ENCODE peak calls at places on chromosome 6, in nine cellular contexts. One of them, this sample, is unnamed.

GRCh38 chr6:169286961-169287360 is 33.3 kb upstream of the THBS2 start:
- DNase-seq in left ventricle myocardium inferior: no peak
- DNase-seq in right lobe of liver: no peak
- DNase-seq in fibroblast of the aortic adventitia: no peak
- DNase-seq in astrocyte of the cerebellum: no peak
- DNase-seq in tibial nerve: no peak
- DNase-seq in aorta: no peak
- DNase-seq in lower leg skin: no peak
- DNase-seq in mesendoderm: no peak
- DNase-seq in this sample: no peak

GRCh38 chr6:2971420-2972218 is at the start of gene SERPINB6:
- DNase-seq in left ventricle myocardium inferior: peak; percentile 89
- DNase-seq in right lobe of liver: peak; percentile 92
- DNase-seq in fibroblast of the aortic adventitia: peak; percentile 90
- DNase-seq in astrocyte of the cerebellum: no peak
- DNase-seq in tibial nerve: peak; percentile 80
- DNase-seq in aorta: peak; percentile 87
- DNase-seq in lower leg skin: peak; percentile 73
- DNase-seq in mesendoderm: no peak
- DNase-seq in this sample: peak; percentile 87

GRCh38 chr6:144297498-144298166 is 12.5 kb downstream of the UTRN start:
- DNase-seq in left ventricle myocardium inferior: no peak
- DNase-seq in right lobe of liver: no peak
- DNase-seq in fibroblast of the aortic adventitia: no peak
- DNase-seq in astrocyte of the cerebellum: no peak
- DNase-seq in tibial nerve: no peak
- DNase-seq in aorta: no peak
- DNase-seq in lower leg skin: no peak
- DNase-seq in mesendoderm: no peak
- DNase-seq in this sample: no peak

GRCh38 chr6:139219746-139220145 is 72.1 kb downstream of the TXLNB start:
- DNase-seq in left ventricle myocardium inferior: no peak
- DNase-seq in right lobe of liver: no peak
- DNase-seq in fibroblast of the aortic adventitia: no peak
- DNase-seq in astrocyte of the cerebellum: no peak
- DNase-seq in tibial nerve: no peak
- DNase-seq in aorta: no peak
- DNase-seq in lower leg skin: no peak
- DNase-seq in mesendoderm: no peak
- DNase-seq in this sample: no peak

GRCh38 chr6:45969026-45969425 is 46.6 kb downstream of the CLIC5 start:
- DNase-seq in left ventricle myocardium inferior: no peak
- DNase-seq in right lobe of liver: no peak
- DNase-seq in fibroblast of the aortic adventitia: no peak
- DNase-seq in astrocyte of the cerebellum: no peak
- DNase-seq in tibial nerve: no peak
- DNase-seq in aorta: no peak
- DNase-seq in lower leg skin: no peak
- DNase-seq in mesendoderm: no peak
- DNase-seq in this sample: no peak

GRCh38 chr6:134123666-134124208 is 71.3 kb upstream of the SLC2A12 start:
- DNase-seq in left ventricle myocardium inferior: no peak
- DNase-seq in right lobe of liver: no peak
- DNase-seq in fibroblast of the aortic adventitia: peak; percentile 90
- DNase-seq in astrocyte of the cerebellum: peak; percentile 47
- DNase-seq in tibial nerve: no peak
- DNase-seq in aorta: no peak
- DNase-seq in lower leg skin: peak; percentile 20
- DNase-seq in mesendoderm: peak; percentile 90
- DNase-seq in this sample: peak; percentile 74

GRCh38 chr6:94045473-94045872 is 626.1 kb upstream of the EPHA7 start:
- DNase-seq in left ventricle myocardium inferior: no peak
- DNase-seq in right lobe of liver: no peak
- DNase-seq in fibroblast of the aortic adventitia: no peak
- DNase-seq in astrocyte of the cerebellum: no peak
- DNase-seq in tibial nerve: no peak
- DNase-seq in aorta: no peak
- DNase-seq in lower leg skin: no peak
- DNase-seq in mesendoderm: peak; percentile 69
- DNase-seq in this sample: no peak

GRCh38 chr6:84771732-84772131 is 7.3 kb upstream of the TBX18 start:
- DNase-seq in left ventricle myocardium inferior: no peak
- DNase-seq in right lobe of liver: no peak
- DNase-seq in fibroblast of the aortic adventitia: peak; percentile 29
- DNase-seq in astrocyte of the cerebellum: no peak
- DNase-seq in tibial nerve: no peak
- DNase-seq in aorta: no peak
- DNase-seq in lower leg skin: no peak
- DNase-seq in mesendoderm: peak; percentile 26
- DNase-seq in this sample: peak; percentile 65

GRCh38 chr6:34945317-34945716 is 56.3 kb downstream of the ANKS1A start:
- DNase-seq in left ventricle myocardium inferior: no peak
- DNase-seq in right lobe of liver: no peak
- DNase-seq in fibroblast of the aortic adventitia: no peak
- DNase-seq in astrocyte of the cerebellum: no peak
- DNase-seq in tibial nerve: no peak
- DNase-seq in aorta: no peak
- DNase-seq in lower leg skin: no peak
- DNase-seq in mesendoderm: no peak
- DNase-seq in this sample: no peak

GRCh38 chr6:29071831-29072723 is 15.0 kb downstream of the OR2B3 start:
- DNase-seq in left ventricle myocardium inferior: no peak
- DNase-seq in right lobe of liver: no peak
- DNase-seq in fibroblast of the aortic adventitia: peak; percentile 1
- DNase-seq in astrocyte of the cerebellum: no peak
- DNase-seq in tibial nerve: no peak
- DNase-seq in aorta: no peak
- DNase-seq in lower leg skin: no peak
- DNase-seq in mesendoderm: peak; percentile 82
- DNase-seq in this sample: peak; percentile 10

GRCh38 chr6:111709615-111710398 is 104.1 kb upstream of the TRAF3IP2 start:
- DNase-seq in left ventricle myocardium inferior: no peak
- DNase-seq in right lobe of liver: no peak
- DNase-seq in fibroblast of the aortic adventitia: peak; percentile 90
- DNase-seq in astrocyte of the cerebellum: peak; percentile 75
- DNase-seq in tibial nerve: peak; percentile 48
- DNase-seq in aorta: peak; percentile 72
- DNase-seq in lower leg skin: peak; percentile 63
- DNase-seq in mesendoderm: peak; percentile 66
- DNase-seq in this sample: peak; percentile 84

GRCh38 chr6:36657265-36657664 is 21.2 kb upstream of the CDKN1A start:
- DNase-seq in left ventricle myocardium inferior: no peak
- DNase-seq in right lobe of liver: no peak
- DNase-seq in fibroblast of the aortic adventitia: no peak
- DNase-seq in astrocyte of the cerebellum: no peak
- DNase-seq in tibial nerve: no peak
- DNase-seq in aorta: no peak
- DNase-seq in lower leg skin: no peak
- DNase-seq in mesendoderm: no peak
- DNase-seq in this sample: no peak

GRCh38 chr6:24872769-24873168 is 63.0 kb downstream of the RIPOR2 start:
- DNase-seq in left ventricle myocardium inferior: no peak
- DNase-seq in right lobe of liver: no peak
- DNase-seq in fibroblast of the aortic adventitia: no peak
- DNase-seq in astrocyte of the cerebellum: no peak
- DNase-seq in tibial nerve: no peak
- DNase-seq in aorta: no peak
- DNase-seq in lower leg skin: no peak
- DNase-seq in mesendoderm: no peak
- DNase-seq in this sample: peak; percentile 37

GRCh38 chr6:24876496-24877465 is 59.0 kb downstream of the RIPOR2 start:
- DNase-seq in left ventricle myocardium inferior: no peak
- DNase-seq in right lobe of liver: no peak
- DNase-seq in fibroblast of the aortic adventitia: no peak
- DNase-seq in astrocyte of the cerebellum: no peak
- DNase-seq in tibial nerve: no peak
- DNase-seq in aorta: no peak
- DNase-seq in lower leg skin: no peak
- DNase-seq in mesendoderm: peak; percentile 96
- DNase-seq in this sample: no peak

GRCh38 chr6:24874128-24874527 is 61.6 kb downstream of the RIPOR2 start:
- DNase-seq in left ventricle myocardium inferior: no peak
- DNase-seq in right lobe of liver: no peak
- DNase-seq in fibroblast of the aortic adventitia: no peak
- DNase-seq in astrocyte of the cerebellum: no peak
- DNase-seq in tibial nerve: no peak
- DNase-seq in aorta: no peak
- DNase-seq in lower leg skin: no peak
- DNase-seq in mesendoderm: no peak
- DNase-seq in this sample: no peak

GRCh38 chr6:24879351-24879750 is 56.4 kb downstream of the RIPOR2 start:
- DNase-seq in left ventricle myocardium inferior: no peak
- DNase-seq in right lobe of liver: no peak
- DNase-seq in fibroblast of the aortic adventitia: no peak
- DNase-seq in astrocyte of the cerebellum: no peak
- DNase-seq in tibial nerve: no peak
- DNase-seq in aorta: no peak
- DNase-seq in lower leg skin: no peak
- DNase-seq in mesendoderm: peak; percentile 28
- DNase-seq in this sample: no peak

GRCh38 chr6:24874776-24875175 is 61.0 kb downstream of the RIPOR2 start:
- DNase-seq in left ventricle myocardium inferior: no peak
- DNase-seq in right lobe of liver: no peak
- DNase-seq in fibroblast of the aortic adventitia: no peak
- DNase-seq in astrocyte of the cerebellum: no peak
- DNase-seq in tibial nerve: no peak
- DNase-seq in aorta: no peak
- DNase-seq in lower leg skin: no peak
- DNase-seq in mesendoderm: no peak
- DNase-seq in this sample: no peak
- H3K4me3 ChIP-seq in left ventricle myocardium inferior: no peak overlapping the region
- H3K4me3 ChIP-seq in right lobe of liver: no peak overlapping the region
- H3K4me3 ChIP-seq in fibroblast of the aortic adventitia: no peak overlapping the region
- H3K4me3 ChIP-seq in astrocyte of the cerebellum: no peak overlapping the region
- H3K4me3 ChIP-seq in tibial nerve: no peak overlapping the region
- H3K4me3 ChIP-seq in aorta: no peak overlapping the region
- H3K4me3 ChIP-seq in lower leg skin: no peak overlapping the region
- H3K4me3 ChIP-seq in mesendoderm: no peak overlapping the region
- H3K4me3 ChIP-seq in this sample: no peak overlapping the region

GRCh38 chr6:119076173-119076965 is 2.1 kb downstream of the FAM184A start:
- DNase-seq in left ventricle myocardium inferior: no peak
- DNase-seq in right lobe of liver: no peak
- DNase-seq in fibroblast of the aortic adventitia: no peak
- DNase-seq in astrocyte of the cerebellum: no peak
- DNase-seq in tibial nerve: no peak
- DNase-seq in aorta: no peak
- DNase-seq in lower leg skin: no peak
- DNase-seq in mesendoderm: no peak
- DNase-seq in this sample: no peak
- H3K4me3 ChIP-seq in left ventricle myocardium inferior: no peak overlapping the region
- H3K4me3 ChIP-seq in right lobe of liver: no peak overlapping the region
- H3K4me3 ChIP-seq in fibroblast of the aortic adventitia: no peak overlapping the region
- H3K4me3 ChIP-seq in astrocyte of the cerebellum: no peak overlapping the region
- H3K4me3 ChIP-seq in tibial nerve: no peak overlapping the region
- H3K4me3 ChIP-seq in aorta: no peak overlapping the region
- H3K4me3 ChIP-seq in lower leg skin: no peak overlapping the region
- H3K4me3 ChIP-seq in mesendoderm: no peak overlapping the region
- H3K4me3 ChIP-seq in this sample: no peak overlapping the region

DNA sequence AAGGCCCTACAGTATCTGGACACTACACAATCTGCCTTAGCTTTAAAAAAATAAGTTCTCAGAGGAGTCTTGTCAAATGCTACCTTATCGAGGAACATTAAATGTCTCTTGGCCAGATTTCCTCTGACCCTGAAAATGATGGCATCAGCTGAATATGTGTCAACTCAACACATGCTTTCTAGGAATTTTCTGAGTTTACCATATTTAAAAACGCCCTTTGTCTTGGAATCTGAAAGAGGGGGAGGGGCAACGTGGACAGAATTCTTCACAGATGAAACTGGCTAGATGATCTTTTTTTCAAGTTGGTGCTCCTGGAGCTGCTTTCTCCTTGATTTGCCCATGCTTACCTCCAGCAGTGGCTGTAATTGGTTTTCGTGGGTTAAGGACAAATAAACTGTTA is 5.1 kb downstream of the SOX4 start:
- DNase-seq in left ventricle myocardium inferior: no peak
- DNase-seq in right lobe of liver: no peak
- DNase-seq in fibroblast of the aortic adventitia: peak; percentile 37
- DNase-seq in astrocyte of the cerebellum: no peak
- DNase-seq in tibial nerve: no peak
- DNase-seq in aorta: no peak
- DNase-seq in lower leg skin: no peak
- DNase-seq in mesendoderm: no peak
- DNase-seq in this sample: peak; percentile 58
- H3K4me3 ChIP-seq in left ventricle myocardium inferior: peak overlapping the region; percentile 85
- H3K4me3 ChIP-seq in right lobe of liver: no peak overlapping the region
- H3K4me3 ChIP-seq in fibroblast of the aortic adventitia: peak overlapping the region; percentile 95
- H3K4me3 ChIP-seq in astrocyte of the cerebellum: peak overlapping the region; percentile 87
- H3K4me3 ChIP-seq in tibial nerve: no peak overlapping the region
- H3K4me3 ChIP-seq in aorta: peak overlapping the region; percentile 75
- H3K4me3 ChIP-seq in lower leg skin: no peak overlapping the region
- H3K4me3 ChIP-seq in mesendoderm: no peak overlapping the region
- H3K4me3 ChIP-seq in this sample: peak overlapping the region; percentile 92

GRCh38 chr6:12034349-12034748 is 22.2 kb downstream of the HIVEP1 start:
- DNase-seq in left ventricle myocardium inferior: no peak
- DNase-seq in right lobe of liver: no peak
- DNase-seq in fibroblast of the aortic adventitia: no peak
- DNase-seq in astrocyte of the cerebellum: no peak
- DNase-seq in tibial nerve: no peak
- DNase-seq in aorta: no peak
- DNase-seq in lower leg skin: no peak
- DNase-seq in mesendoderm: peak; percentile 35
- DNase-seq in this sample: no peak

GRCh38 chr6:12034831-12035230 is 22.7 kb downstream of the HIVEP1 start:
- DNase-seq in left ventricle myocardium inferior: no peak
- DNase-seq in right lobe of liver: no peak
- DNase-seq in fibroblast of the aortic adventitia: peak; percentile 23
- DNase-seq in astrocyte of the cerebellum: no peak
- DNase-seq in tibial nerve: no peak
- DNase-seq in aorta: no peak
- DNase-seq in lower leg skin: no peak
- DNase-seq in mesendoderm: no peak
- DNase-seq in this sample: no peak

GRCh38 chr6:12036766-12037165 is 24.7 kb downstream of the HIVEP1 start:
- DNase-seq in left ventricle myocardium inferior: no peak
- DNase-seq in right lobe of liver: no peak
- DNase-seq in fibroblast of the aortic adventitia: no peak
- DNase-seq in astrocyte of the cerebellum: no peak
- DNase-seq in tibial nerve: no peak
- DNase-seq in aorta: no peak
- DNase-seq in lower leg skin: no peak
- DNase-seq in mesendoderm: no peak
- DNase-seq in this sample: no peak

GRCh38 chr6:12039540-12040459 is 27.7 kb downstream of the HIVEP1 start:
- DNase-seq in left ventricle myocardium inferior: no peak
- DNase-seq in right lobe of liver: no peak
- DNase-seq in fibroblast of the aortic adventitia: no peak
- DNase-seq in astrocyte of the cerebellum: no peak
- DNase-seq in tibial nerve: no peak
- DNase-seq in aorta: no peak
- DNase-seq in lower leg skin: no peak
- DNase-seq in mesendoderm: no peak
- DNase-seq in this sample: no peak

DNA sequence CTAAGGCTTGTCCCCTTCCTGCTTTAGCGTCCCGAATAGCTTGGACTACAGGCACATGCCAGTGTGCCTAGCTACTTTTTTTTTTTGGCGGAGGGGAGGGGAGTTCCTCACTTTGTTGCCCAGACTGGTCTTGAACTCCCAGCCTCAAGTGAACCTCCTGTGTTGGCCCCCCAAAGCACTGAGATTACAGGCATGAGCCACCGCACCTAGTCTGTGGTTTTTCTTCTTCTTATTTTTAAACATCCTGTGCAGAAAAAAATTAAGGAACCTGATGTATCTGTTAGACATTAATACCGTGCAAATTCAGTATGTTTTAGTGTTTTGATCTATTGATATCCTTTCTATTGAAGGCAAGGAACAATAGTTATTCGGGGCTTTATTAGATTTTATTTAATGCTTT is 25.7 kb downstream of the HIVEP1 start:
- DNase-seq in left ventricle myocardium inferior: no peak
- DNase-seq in right lobe of liver: no peak
- DNase-seq in fibroblast of the aortic adventitia: no peak
- DNase-seq in astrocyte of the cerebellum: no peak
- DNase-seq in tibial nerve: no peak
- DNase-seq in aorta: no peak
- DNase-seq in lower leg skin: no peak
- DNase-seq in mesendoderm: no peak
- DNase-seq in this sample: no peak
- H3K4me3 ChIP-seq in left ventricle myocardium inferior: no peak overlapping the region
- H3K4me3 ChIP-seq in right lobe of liver: no peak overlapping the region
- H3K4me3 ChIP-seq in fibroblast of the aortic adventitia: no peak overlapping the region
- H3K4me3 ChIP-seq in astrocyte of the cerebellum: no peak overlapping the region
- H3K4me3 ChIP-seq in tibial nerve: no peak overlapping the region
- H3K4me3 ChIP-seq in aorta: no peak overlapping the region
- H3K4me3 ChIP-seq in lower leg skin: no peak overlapping the region
- H3K4me3 ChIP-seq in mesendoderm: no peak overlapping the region
- H3K4me3 ChIP-seq in this sample: no peak overlapping the region

This sample was measured in cardiac fibroblast.